ENCODE peak calls at places on chromosomes 12 and 14, in four cellular contexts. V, D, I and H are unnamed samples.

GRCh38 chr14:64549805-64550538 is at the start of gene PPP1R36:
- DNase-seq in D (peak; percentile 82), I (no peak), V (no peak), H (peak; percentile 67)

GRCh38 chr12:130806574-130806973 is 32.5 kb downstream of the STX2 start:
- DNase-seq in V (no peak), D (no peak), I (no peak), H (no peak)

GRCh38 chr12:119175115-119175514 is 3.6 kb upstream of the HSPB8 start:
- DNase-seq in I (no peak), V (no peak), D (no peak), H (no peak)

GRCh38 chr14:80108430-80108829 is 102.9 kb downstream of the DIO2 start:
- DNase-seq in I (no peak), V (no peak), D (no peak), H (no peak)

GRCh38 chr12:104604070-104604994 is 147.6 kb downstream of the CHST11 start:
- DNase-seq in I (peak; percentile 89), V (peak; percentile 97), D (peak; percentile 55), H (peak; percentile 68)

GRCh38 chr14:89232366-89233070 is 184.5 kb downstream of the FOXN3 start:
- DNase-seq in V (no peak), I (no peak), D (no peak), H (no peak)

GRCh38 chr12:57740656-57741412 is 2.3 kb upstream of the AGAP2 start:
- DNase-seq in I (no peak), D (no peak), V (no peak), H (peak; percentile 56)

GRCh38 chr12:49232940-49233841 is 31.7 kb upstream of the TUBA1C start:
- DNase-seq in D (peak; percentile 69), I (no peak), V (peak; percentile 62), H (peak; percentile 81)

GRCh38 chr12:288687-289086 is 26.1 kb upstream of the SLC6A13 start:
- DNase-seq in D (no peak), V (peak; percentile 64), I (no peak), H (peak; percentile 57)

GRCh38 chr14:50523271-50524041 is 8.9 kb downstream of the MAP4K5 start:
- DNase-seq in D (no peak), V (no peak), I (no peak), H (no peak)

GRCh38 chr12:2641209-2641608 is 153.6 kb upstream of the FKBP4 start:
- DNase-seq in V (peak; percentile 30), D (peak; percentile 84), I (peak; percentile 64), H (no peak)

GRCh38 chr12:88922816-88923215 is 342.5 kb upstream of the KITLG start:
- DNase-seq in I (no peak), D (no peak), V (no peak), H (no peak)

GRCh38 chr12:105301696-105302095 is 28.8 kb upstream of the C12orf75 start:
- DNase-seq in I (no peak), D (no peak), V (no peak), H (no peak)

GRCh38 chr14:80764921-80765507 is 176.5 kb downstream of the CEP128 start:
- DNase-seq in V (no peak), I (no peak), D (no peak), H (no peak)

GRCh38 chr12:125687403-125687802 is 622.2 kb downstream of the AACS start:
- DNase-seq in D (no peak), I (no peak), V (no peak), H (no peak)

GRCh38 chr12:31362759-31363415 is 36.9 kb upstream of the SINHCAF start:
- DNase-seq in D (peak; percentile 63), I (no peak), V (no peak), H (no peak)

GRCh38 chr14:94171208-94171607 is 2.9 kb upstream of the PPP4R4 start:
- DNase-seq in V (no peak), D (no peak), I (no peak), H (no peak)

GRCh38 chr12:115898670-115899069 is 378.8 kb downstream of the MED13L start:
- DNase-seq in D (no peak), V (peak; percentile 6), I (no peak), H (no peak)